ENCODE peak calls at places on chromosomes 12 and 14, in six cellular contexts. One of them, this sample, is unnamed.
A peak's percentile ranks its signal among the peaks of the same experiment; 100 is the strongest.

GRCh38 chr12:99249543-99249942 is 398.0 kb upstream of the GARIN6 start:
- ATAC-seq in upper lobe of left lung: no peak
- ATAC-seq in HCT116: no peak
- ATAC-seq in GM12878: no peak
- ATAC-seq in HepG2: no peak
- ATAC-seq in K562: no peak
- ATAC-seq in this sample: no peak

GRCh38 chr12:125568306-125568705 is 503.1 kb downstream of the AACS start:
- ATAC-seq in HCT116: no peak
- ATAC-seq in GM12878: no peak
- ATAC-seq in HepG2: no peak
- ATAC-seq in upper lobe of left lung: no peak
- ATAC-seq in K562: no peak
- ATAC-seq in this sample: no peak

GRCh38 chr12:132700212-132700913 is 10.3 kb upstream of the PGAM5 start:
- ATAC-seq in HepG2: no peak
- ATAC-seq in HCT116: no peak
- ATAC-seq in K562: no peak
- ATAC-seq in GM12878: peak; percentile 90
- ATAC-seq in upper lobe of left lung: no peak
- ATAC-seq in this sample: no peak

GRCh38 chr14:53870997-53871396 is 85.6 kb downstream of the BMP4 start:
- ATAC-seq in K562: no peak
- ATAC-seq in upper lobe of left lung: no peak
- ATAC-seq in HCT116: no peak
- ATAC-seq in GM12878: no peak
- ATAC-seq in HepG2: no peak
- ATAC-seq in this sample: no peak

GRCh38 chr14:50530358-50530757 is 2.0 kb downstream of the MAP4K5 start:
- ATAC-seq in K562: no peak
- ATAC-seq in HCT116: no peak
- ATAC-seq in upper lobe of left lung: no peak
- ATAC-seq in GM12878: no peak
- ATAC-seq in HepG2: no peak
- ATAC-seq in this sample: no peak

GRCh38 chr12:45191239-45191638 is 24.7 kb upstream of the ANO6 start:
- ATAC-seq in HepG2: no peak
- ATAC-seq in upper lobe of left lung: no peak
- ATAC-seq in GM12878: peak; percentile 27
- ATAC-seq in K562: no peak
- ATAC-seq in HCT116: no peak
- ATAC-seq in this sample: no peak

GRCh38 chr14:65000868-65001600 is 14.3 kb downstream of the FNTB start:
- ATAC-seq in HepG2: no peak
- ATAC-seq in K562: no peak
- ATAC-seq in GM12878: no peak
- ATAC-seq in HCT116: no peak
- ATAC-seq in upper lobe of left lung: no peak
- ATAC-seq in this sample: no peak

GRCh38 chr12:88334271-88334670 is 192.2 kb downstream of the TMTC3 start:
- ATAC-seq in K562: no peak
- ATAC-seq in upper lobe of left lung: no peak
- ATAC-seq in HCT116: no peak
- ATAC-seq in GM12878: peak; percentile 88
- ATAC-seq in HepG2: no peak
- ATAC-seq in this sample: peak; percentile 69

GRCh38 chr12:48007206-48007605 is 2.9 kb upstream of the COL2A1 start:
- ATAC-seq in K562: no peak
- ATAC-seq in upper lobe of left lung: no peak
- ATAC-seq in HepG2: no peak
- ATAC-seq in HCT116: no peak
- ATAC-seq in GM12878: no peak
- ATAC-seq in this sample: no peak

GRCh38 chr12:120181991-120182631 is 12.4 kb downstream of the GCN1 start:
- ATAC-seq in GM12878: peak; percentile 64
- ATAC-seq in K562: peak; percentile 20
- ATAC-seq in upper lobe of left lung: peak; percentile 39
- ATAC-seq in HCT116: peak; percentile 57
- ATAC-seq in HepG2: peak; percentile 89
- ATAC-seq in this sample: no peak

GRCh38 chr12:3333583-3333982 is 157.4 kb upstream of the PRMT8 start:
- ATAC-seq in HCT116: peak; percentile 60
- ATAC-seq in HepG2: peak; percentile 63
- ATAC-seq in upper lobe of left lung: peak; percentile 9
- ATAC-seq in K562: peak; percentile 51
- ATAC-seq in GM12878: no peak
- ATAC-seq in this sample: no peak

GRCh38 chr12:62247242-62247641 is 13.0 kb upstream of the USP15 start:
- ATAC-seq in GM12878: no peak
- ATAC-seq in HCT116: no peak
- ATAC-seq in upper lobe of left lung: no peak
- ATAC-seq in HepG2: no peak
- ATAC-seq in K562: no peak
- ATAC-seq in this sample: no peak

DNA sequence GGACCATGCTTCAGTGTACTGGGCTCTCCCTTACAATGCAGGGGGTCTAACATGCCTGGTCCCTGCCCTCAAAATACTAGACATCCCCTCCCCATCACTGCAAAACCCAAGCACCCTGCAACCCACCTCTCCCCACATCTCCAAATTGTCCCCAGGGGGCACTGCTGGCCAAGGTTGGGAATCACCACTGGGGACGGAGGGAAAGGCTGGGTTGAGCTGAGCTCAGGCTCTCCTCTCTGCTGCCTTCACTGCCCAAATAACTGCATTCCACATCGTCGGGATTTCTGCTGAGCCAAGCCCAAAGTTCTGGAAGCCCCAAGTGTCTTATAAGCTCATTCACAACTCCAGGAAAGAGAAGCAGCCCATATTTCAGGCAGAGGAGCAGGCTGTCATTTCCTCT is 69.6 kb downstream of the NT5DC3 start:
- ATAC-seq in GM12878: peak; percentile 31
- ATAC-seq in K562: peak; percentile 94
- ATAC-seq in upper lobe of left lung: peak; percentile 70
- ATAC-seq in HCT116: peak; percentile 85
- ATAC-seq in HepG2: peak; percentile 92
- ATAC-seq in this sample: peak; percentile 35
- TF ChIP-seq POLR2AphosphoS5 in GM12878: no peak
- TF ChIP-seq POLR2AphosphoS5 in K562: peak; percentile 13
- TF ChIP-seq POLR2AphosphoS5 in upper lobe of left lung: no peak
- TF ChIP-seq POLR2AphosphoS5 in HCT116: peak; percentile 22
- TF ChIP-seq POLR2AphosphoS5 in HepG2: no peak
- TF ChIP-seq POLR2AphosphoS5 in this sample: no peak

GRCh38 chr12:24266982-24267381 is 317.5 kb upstream of the SOX5 start:
- ATAC-seq in K562: no peak
- ATAC-seq in HCT116: no peak
- ATAC-seq in GM12878: no peak
- ATAC-seq in upper lobe of left lung: no peak
- ATAC-seq in HepG2: no peak
- ATAC-seq in this sample: no peak

GRCh38 chr12:24270464-24270863 is 321.0 kb upstream of the SOX5 start:
- ATAC-seq in HepG2: no peak
- ATAC-seq in GM12878: no peak
- ATAC-seq in K562: no peak
- ATAC-seq in HCT116: no peak
- ATAC-seq in upper lobe of left lung: no peak
- ATAC-seq in this sample: no peak

GRCh38 chr12:24270965-24271364 is 321.5 kb upstream of the SOX5 start:
- ATAC-seq in upper lobe of left lung: no peak
- ATAC-seq in GM12878: no peak
- ATAC-seq in HepG2: no peak
- ATAC-seq in HCT116: no peak
- ATAC-seq in K562: no peak
- ATAC-seq in this sample: no peak

DNA sequence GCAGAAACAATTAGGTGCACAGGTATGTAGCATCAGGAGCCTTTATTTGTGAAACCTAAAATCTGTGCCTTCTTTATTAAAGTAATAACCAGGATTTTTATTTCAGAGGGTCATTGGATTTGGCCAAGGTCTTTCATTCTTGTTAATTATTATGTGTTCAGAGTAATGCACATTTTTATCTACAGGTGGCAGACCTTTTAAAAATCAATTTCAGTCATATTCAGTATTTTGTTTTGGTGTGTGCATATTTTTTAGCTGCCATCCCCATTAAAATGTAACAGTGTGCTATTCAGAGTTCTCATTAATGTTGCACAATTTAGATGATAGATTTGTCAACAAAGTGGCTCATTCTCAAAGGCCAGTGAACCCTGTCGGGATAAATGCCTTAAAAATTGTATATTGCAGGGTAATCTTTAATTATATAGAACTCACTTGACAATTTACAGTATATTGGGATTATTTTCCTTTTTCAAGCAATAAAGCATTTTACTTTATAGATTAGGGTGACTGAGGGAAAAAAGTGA is 319.3 kb upstream of the SOX5 start:
- ATAC-seq in upper lobe of left lung: no peak
- ATAC-seq in GM12878: no peak
- ATAC-seq in HCT116: no peak
- ATAC-seq in HepG2: no peak
- ATAC-seq in K562: no peak
- ATAC-seq in this sample: no peak
- TF ChIP-seq CTCF in upper lobe of left lung: no peak
- TF ChIP-seq CTCF in GM12878: no peak
- TF ChIP-seq CTCF in HCT116: no peak
- TF ChIP-seq CTCF in HepG2: no peak
- TF ChIP-seq CTCF in K562: no peak
- TF ChIP-seq CTCF in this sample: no peak

GRCh38 chr14:75426332-75427125 is 1.3 kb upstream of the JDP2 start:
- ATAC-seq in HCT116: no peak
- ATAC-seq in HepG2: peak; percentile 52
- ATAC-seq in GM12878: peak; percentile 84
- ATAC-seq in K562: no peak
- ATAC-seq in upper lobe of left lung: peak; percentile 28
- ATAC-seq in this sample: no peak

GRCh38 chr14:75428230-75429104 is 645 bp downstream of the JDP2 start:
- ATAC-seq in upper lobe of left lung: peak; percentile 9
- ATAC-seq in K562: peak; percentile 59
- ATAC-seq in HepG2: no peak
- ATAC-seq in HCT116: peak; percentile 71
- ATAC-seq in GM12878: peak; percentile 4
- ATAC-seq in this sample: peak; percentile 32

GRCh38 chr14:75427126-75427481 is 718 bp upstream of the JDP2 start:
- ATAC-seq in GM12878: peak; percentile 80
- ATAC-seq in HCT116: no peak
- ATAC-seq in upper lobe of left lung: peak; percentile 37
- ATAC-seq in K562: peak; percentile 13
- ATAC-seq in HepG2: peak; percentile 77
- ATAC-seq in this sample: peak; percentile 8

GRCh38 chr14:75429562-75429961 is 1.7 kb downstream of the JDP2 start:
- ATAC-seq in HepG2: no peak
- ATAC-seq in HCT116: no peak
- ATAC-seq in GM12878: no peak
- ATAC-seq in upper lobe of left lung: no peak
- ATAC-seq in K562: no peak
- ATAC-seq in this sample: no peak

DNA sequence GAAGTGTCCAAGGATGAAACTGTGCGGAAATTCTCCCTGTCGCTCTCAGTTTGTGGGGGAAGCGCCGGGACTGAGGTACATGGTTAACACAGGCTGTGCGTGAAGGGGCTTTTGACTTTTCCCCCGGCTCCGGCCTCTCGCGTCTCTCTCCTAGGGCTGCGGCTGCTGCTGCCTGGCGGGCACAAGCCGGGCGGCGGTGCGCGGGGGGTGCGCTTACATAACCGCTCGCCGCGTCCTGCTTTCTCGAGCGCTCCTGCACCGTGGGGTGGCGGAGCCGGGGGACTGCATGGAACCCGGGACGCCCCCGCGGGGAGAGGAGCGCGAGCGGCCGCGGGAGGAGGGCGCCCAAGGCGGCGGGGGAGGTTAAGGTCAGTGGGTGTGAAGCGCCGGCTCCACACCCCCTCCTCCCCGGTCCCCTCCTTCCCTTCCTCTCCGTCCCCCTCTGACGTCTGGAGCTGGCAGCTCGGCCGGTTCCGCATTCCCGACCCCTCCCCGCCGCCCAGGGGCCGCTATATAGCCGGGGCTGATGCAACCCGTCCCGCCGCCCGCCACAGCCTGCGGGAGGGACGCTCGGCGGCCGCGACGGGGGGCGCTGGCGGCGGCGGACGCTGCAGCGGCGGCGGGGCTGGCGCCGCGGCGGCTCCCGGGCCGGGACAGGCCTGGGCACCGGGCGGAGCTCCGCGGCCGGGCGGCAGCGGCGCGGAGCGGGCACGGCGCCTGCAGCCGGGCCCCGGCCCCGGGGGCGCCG is at the start of gene JDP2:
- ATAC-seq in upper lobe of left lung: peak; percentile 93
- ATAC-seq in HCT116: peak; percentile 80
- ATAC-seq in HepG2: peak; percentile 72
- ATAC-seq in GM12878: peak; percentile 69
- ATAC-seq in K562: peak; percentile 84
- ATAC-seq in this sample: peak; percentile 93
- TF ChIP-seq POLR2A in upper lobe of left lung: peak; percentile 87
- TF ChIP-seq POLR2A in HCT116: no peak
- TF ChIP-seq POLR2A in HepG2: no peak
- TF ChIP-seq POLR2A in GM12878: peak; percentile 66
- TF ChIP-seq POLR2A in K562: no peak
- TF ChIP-seq POLR2A in this sample: peak; percentile 87

DNA sequence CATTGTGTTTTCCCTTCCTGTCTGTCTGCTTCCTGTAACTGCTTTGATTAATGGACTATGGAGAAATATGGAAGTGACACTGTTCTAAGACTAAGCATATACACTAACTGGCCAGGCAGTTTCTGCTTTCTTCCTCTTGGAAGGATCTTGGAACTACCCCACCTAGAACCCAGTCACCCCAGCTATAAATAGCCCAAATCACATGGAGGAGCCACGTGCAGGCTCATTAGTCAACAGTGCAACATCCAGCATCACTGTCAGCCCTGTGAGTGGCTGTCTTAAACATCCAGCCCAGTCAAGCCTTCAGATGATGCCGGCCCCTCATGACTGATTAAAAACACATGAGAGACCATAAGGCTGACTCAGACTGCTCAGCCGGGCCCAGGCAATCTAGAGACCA is 39.2 kb downstream of the BCAT1 start:
- ATAC-seq in upper lobe of left lung: peak; percentile 89
- ATAC-seq in HCT116: no peak
- ATAC-seq in K562: peak; percentile 32
- ATAC-seq in HepG2: no peak
- ATAC-seq in GM12878: peak; percentile 50
- ATAC-seq in this sample: peak; percentile 77
- TF ChIP-seq POLR2AphosphoS5 in upper lobe of left lung: peak; percentile 40
- TF ChIP-seq POLR2AphosphoS5 in HCT116: no peak
- TF ChIP-seq POLR2AphosphoS5 in K562: no peak
- TF ChIP-seq POLR2AphosphoS5 in HepG2: no peak
- TF ChIP-seq POLR2AphosphoS5 in GM12878: no peak
- TF ChIP-seq POLR2AphosphoS5 in this sample: no peak

GRCh38 chr12:74849801-74850200 is 312.2 kb downstream of the ATXN7L3B start:
- ATAC-seq in upper lobe of left lung: no peak
- ATAC-seq in GM12878: no peak
- ATAC-seq in K562: no peak
- ATAC-seq in HepG2: no peak
- ATAC-seq in HCT116: no peak
- ATAC-seq in this sample: no peak
- TF ChIP-seq CTCF in upper lobe of left lung: no peak
- TF ChIP-seq CTCF in GM12878: no peak
- TF ChIP-seq CTCF in K562: no peak
- TF ChIP-seq CTCF in HepG2: no peak
- TF ChIP-seq CTCF in HCT116: no peak
- TF ChIP-seq CTCF in this sample: no peak

GRCh38 chr12:93467351-93468007 is at the start of gene MRPL42:
- ATAC-seq in HepG2: peak; percentile 94
- ATAC-seq in GM12878: peak; percentile 92
- ATAC-seq in upper lobe of left lung: peak; percentile 99
- ATAC-seq in HCT116: peak; percentile 90
- ATAC-seq in K562: peak; percentile 96
- ATAC-seq in this sample: peak; percentile 97
- TF ChIP-seq POLR2A in HepG2: peak; percentile 90
- TF ChIP-seq POLR2A in GM12878: peak; percentile 93
- TF ChIP-seq POLR2A in upper lobe of left lung: no peak
- TF ChIP-seq POLR2A in HCT116: peak; percentile 65
- TF ChIP-seq POLR2A in K562: peak; percentile 96
- TF ChIP-seq POLR2A in this sample: peak; percentile 48